ENCODE peak calls at places on chromosomes 6 and 20, in seven cellular contexts. J is A549, V is adrenal gland, B is transverse colon, O is spleen, M is uterus, A is breast epithelium. S is an unnamed sample.

GRCh38 chr6:137661601-137662000 is 167.4 kb upstream of the OLIG3 start:
- DNase-seq in V (peak), O (no peak), J (no peak), A (no peak), B (no peak), M (no peak), S (peak)

GRCh38 chr6:103734016-103734415 is 1125.7 kb downstream of the HACE1 start:
- DNase-seq in O (no peak), A (no peak), J (no peak), M (no peak), V (no peak), B (no peak), S (no peak)

GRCh38 chr6:12150812-12151432 is 138.8 kb downstream of the HIVEP1 start:
- DNase-seq in V (no peak), A (no peak), B (peak), O (peak), M (no peak), J (peak), S (no peak)

GRCh38 chr6:167470101-167470835 is 145.4 kb downstream of the TTLL2 start:
- DNase-seq in O (no peak), A (no peak), M (no peak), J (no peak), B (no peak), V (no peak), S (no peak)

GRCh38 chr6:137702791-137703424 is 164.2 kb upstream of the TNFAIP3 start:
- DNase-seq in M (no peak), V (no peak), J (no peak), A (no peak), B (no peak), O (no peak), S (no peak)

GRCh38 chr6:111338843-111339242 is 144.2 kb downstream of the REV3L start:
- DNase-seq in J (no peak), A (no peak), M (no peak), B (no peak), V (no peak), O (no peak), S (no peak)

GRCh38 chr6:128139519-128139918 is 238.7 kb upstream of the THEMIS start:
- DNase-seq in O (no peak), B (no peak), J (peak), A (no peak), M (no peak), V (no peak), S (no peak)

GRCh38 chr6:103680116-103680515 is 1179.6 kb downstream of the HACE1 start:
- DNase-seq in A (no peak), V (no peak), J (no peak), B (no peak), M (no peak), O (no peak), S (no peak)

GRCh38 chr20:4154958-4155411 is 139.6 kb upstream of the RNF24 start:
- DNase-seq in B (peak), J (peak), M (no peak), O (peak), V (no peak), A (no peak), S (no peak)

GRCh38 chr6:16827627-16828026 is 66.4 kb upstream of the ATXN1 start:
- DNase-seq in M (no peak), V (no peak), B (no peak), O (no peak), J (no peak), A (no peak), S (no peak)

GRCh38 chr20:32764000-32764960 is 2.1 kb downstream of the DNMT3B start:
- DNase-seq in A (no peak), J (no peak), M (no peak), O (no peak), V (no peak), B (no peak), S (no peak)

GRCh38 chr6:1346556-1347186 is 34.8 kb downstream of the FOXQ1 start:
- DNase-seq in O (no peak), V (no peak), M (no peak), B (no peak), A (no peak), J (no peak), S (no peak)

GRCh38 chr6:160461641-160462040 is 113.5 kb downstream of the SLC22A3 start:
- DNase-seq in B (no peak), V (no peak), J (no peak), A (no peak), O (no peak), M (no peak), S (no peak)

GRCh38 chr6:31821301-31822037 is 6.1 kb upstream of the HSPA1B start:
- DNase-seq in M (peak), B (peak), O (peak), J (peak), A (no peak), V (peak), S (no peak)

GRCh38 chr6:71190809-71191208 is 97.8 kb upstream of the OGFRL1 start:
- DNase-seq in V (no peak), J (no peak), A (no peak), O (no peak), M (no peak), B (no peak), S (no peak)

GRCh38 chr6:165573671-165574070 is 89.4 kb downstream of the PDE10A start:
- DNase-seq in J (peak), B (no peak), M (peak), A (peak), V (peak), O (no peak), S (no peak)

GRCh38 chr6:33592595-33593413 is 12.7 kb upstream of the BAK1 start:
- DNase-seq in B (peak), O (peak), V (no peak), A (no peak), M (no peak), J (no peak), S (no peak)

DNA sequence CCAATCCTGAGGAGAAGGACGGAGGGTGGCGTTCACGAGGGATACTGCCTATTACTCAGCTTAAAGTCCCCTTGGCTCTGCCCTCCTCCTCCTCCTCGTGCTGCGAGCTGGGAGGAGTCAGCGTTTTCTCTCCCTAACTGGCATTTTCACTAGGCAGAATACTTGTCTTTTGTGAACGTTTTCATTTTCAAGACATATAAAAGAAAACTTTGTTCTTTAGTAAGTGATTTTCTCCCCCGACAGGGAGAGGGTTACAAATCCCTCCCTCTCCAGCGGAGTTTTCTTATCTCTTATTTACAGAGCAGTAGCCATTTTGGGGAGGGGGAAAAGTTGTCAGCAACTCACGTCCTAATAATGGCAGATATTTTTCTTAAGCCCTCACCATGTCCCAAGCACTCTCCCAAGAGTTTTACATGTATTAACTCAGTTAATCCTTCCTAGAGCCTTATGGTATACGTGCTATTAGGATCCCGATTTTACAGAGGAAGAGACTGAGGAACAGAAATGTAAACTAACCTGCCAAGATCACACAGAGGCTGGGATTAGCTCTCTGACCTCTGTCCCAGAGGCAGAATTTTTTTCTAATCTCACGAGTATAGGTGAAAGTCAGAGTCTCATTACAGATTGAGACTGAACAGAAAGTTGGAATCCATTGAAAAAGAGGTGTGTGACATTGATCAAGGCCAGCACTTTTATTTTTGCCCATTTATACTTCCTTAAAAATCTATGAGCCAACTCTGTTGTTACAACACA is 30.0 kb upstream of the ZNF217 start:
- DNase-seq in O (peak), M (peak), V (peak), J (peak), A (peak), B (peak), S (peak)
- TF ChIP-seq POLR2A in O (no peak), M (peak), V (peak), J (no peak), A (peak), B (no peak), S (no peak)

DNA sequence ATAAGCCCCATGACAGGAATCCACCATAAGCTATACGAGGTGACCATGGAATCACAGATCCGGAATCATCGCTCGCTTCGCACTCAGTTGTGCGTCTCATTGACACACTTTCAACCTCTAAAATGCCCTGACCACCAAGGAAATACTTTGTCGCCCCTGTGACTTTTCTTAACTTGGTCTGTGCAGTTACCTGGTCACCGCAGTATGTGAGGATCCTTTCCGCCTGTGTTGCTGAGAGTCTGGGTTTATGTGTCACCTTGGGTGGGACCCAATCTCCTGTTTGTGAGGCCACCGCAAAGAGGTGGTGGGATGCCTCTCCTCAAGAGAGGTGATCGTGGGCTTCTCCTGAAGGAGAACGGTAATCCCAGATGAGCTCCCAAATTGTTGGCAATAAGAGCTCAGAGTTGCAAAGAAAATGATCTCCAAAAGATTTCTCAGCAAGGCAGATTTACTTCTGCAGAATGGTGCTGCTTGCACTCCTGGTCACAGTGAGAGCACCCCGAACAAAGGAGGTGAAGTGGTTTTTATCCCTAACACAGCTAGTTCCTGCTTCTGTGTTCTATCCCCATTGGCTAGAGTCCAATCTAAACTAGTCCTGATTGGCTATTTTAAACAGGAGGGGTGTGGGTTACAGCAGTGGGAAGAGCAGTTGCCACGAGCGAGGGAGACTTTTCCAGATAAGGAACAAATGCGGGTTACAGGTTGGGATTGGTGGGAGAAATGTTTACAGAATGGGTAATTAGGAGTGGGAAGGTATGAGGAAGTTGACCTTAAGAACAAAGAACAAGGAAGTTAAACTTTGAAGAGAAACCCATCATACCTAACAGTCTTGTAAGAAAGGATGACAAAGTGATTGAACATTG is 9.1 kb upstream of the ZNFX1 start:
- DNase-seq in A (no peak), B (peak), O (no peak), M (no peak), V (peak), J (no peak), S (no peak)
- TF ChIP-seq POLR2A in A (no peak), B (no peak), O (no peak), M (no peak), V (no peak), J (no peak), S (no peak)

GRCh38 chr6:125749112-125749863 is at the start of gene HEY2:
- DNase-seq in B (peak), M (peak), J (peak), A (peak), V (peak), O (peak), S (peak)
- TF ChIP-seq POLR2A in B (peak), M (peak), J (no peak), A (peak), V (peak), O (no peak), S (peak)

DNA sequence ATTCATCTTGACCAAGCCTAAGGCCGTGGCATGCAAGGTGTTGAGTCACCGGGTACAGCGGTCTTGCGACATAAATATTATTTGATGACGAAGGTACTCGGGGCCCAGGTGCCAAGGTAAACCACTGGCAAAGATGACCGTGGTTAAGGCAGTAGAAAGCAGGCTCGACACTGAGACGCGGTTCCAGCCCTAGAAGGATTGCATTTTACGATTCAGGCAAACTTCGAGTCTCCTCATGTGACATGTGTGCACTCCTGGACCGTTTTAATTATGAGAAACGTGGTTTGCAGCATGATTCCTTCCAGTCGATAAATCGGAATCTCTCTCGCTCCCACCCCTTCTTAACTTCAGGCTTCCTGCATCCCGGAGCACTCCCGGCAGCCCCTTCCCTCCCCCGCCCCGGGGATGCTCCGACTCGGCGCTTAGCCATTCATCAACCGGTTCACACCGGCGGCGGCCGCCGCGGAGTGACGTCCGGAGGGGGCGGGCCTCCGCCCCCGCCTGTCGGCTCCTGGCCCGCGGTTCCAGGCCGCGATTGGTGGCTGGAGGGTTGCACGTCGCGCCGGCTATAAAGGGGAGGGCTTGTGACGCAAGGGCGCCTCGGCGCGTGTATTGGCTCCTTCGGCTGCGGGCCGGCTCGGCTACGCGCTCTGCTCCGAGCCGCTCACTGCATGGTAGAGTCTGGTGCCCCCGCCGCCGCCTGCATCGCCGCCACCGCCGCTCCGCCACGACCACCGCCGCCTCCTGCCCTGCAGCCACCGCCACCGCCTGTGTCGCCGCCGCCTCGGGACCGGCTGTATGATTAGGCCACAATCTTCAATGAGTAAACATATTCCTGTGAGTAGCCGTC is at the start of the genes LOC128125822 and PTP4A1:
- DNase-seq in B (peak), O (peak), A (peak), J (peak), M (peak), V (peak), S (peak)
- TF ChIP-seq POLR2A in B (peak), O (peak), A (peak), J (peak), M (peak), V (peak), S (peak)

GRCh38 chr20:47296950-47297349 is 59.5 kb downstream of the ZMYND8 start:
- DNase-seq in O (no peak), B (no peak), M (no peak), J (no peak), V (peak), A (no peak), S (no peak)
- TF ChIP-seq POLR2A in O (no peak), B (no peak), M (no peak), J (no peak), V (no peak), A (no peak), S (no peak)